ENCODE peak calls at places on chromosomes 4 and X, in five cellular contexts. Y is heart right ventricle, M is pancreas, D is neuronal stem cell, E is adipocyte. Q is an unnamed sample.

GRCh38 chr4:116925900-116926457 is 159.4 kb downstream of the TRAM1L1 start:
- DNase-seq in Y (no peak), M (peak), D (peak), E (peak), Q (peak)

GRCh38 chr4:40536032-40536431 is 93.6 kb downstream of the RBM47 start:
- DNase-seq in Y (no peak), M (no peak), D (no peak), E (no peak), Q (no peak)

GRCh38 chr4:126364290-126364978 is 1049.7 kb downstream of the FAT4 start:
- DNase-seq in Y (no peak), M (no peak), D (no peak), E (peak), Q (no peak)

GRCh38 chr4:42460043-42460442 is 62.8 kb downstream of the SHISA3 start:
- DNase-seq in Y (no peak), M (peak), D (no peak), E (no peak), Q (no peak)

GRCh38 chr4:186708554-186708953 is 15.1 kb downstream of the FAT1 start:
- DNase-seq in Y (no peak), M (no peak), D (no peak), E (no peak), Q (no peak)

GRCh38 chr4:38281416-38282071 is 321.3 kb downstream of the PTTG2 start:
- DNase-seq in Y (no peak), M (no peak), D (no peak), E (peak), Q (no peak)

GRCh38 chr4:55947254-55947882 is 1.4 kb upstream of the CEP135 start:
- DNase-seq in Y (no peak), M (no peak), D (no peak), E (peak), Q (no peak)

GRCh38 chr4:46462746-46463145 is 72.8 kb upstream of the GABRA2 start:
- DNase-seq in Y (no peak), M (no peak), D (no peak), E (no peak), Q (no peak)

GRCh38 chrX:109911046-109911445 is 91.9 kb upstream of the TMEM164 start:
- DNase-seq in Y (no peak), M (no peak), D (no peak), E (peak), Q (peak)

GRCh38 chr4:159190646-159191045 is 87.8 kb downstream of the RAPGEF2 start:
- DNase-seq in Y (no peak), M (no peak), D (no peak), E (no peak), Q (no peak)

GRCh38 chr4:153778383-153778782 is 10.5 kb downstream of the SFRP2 start:
- DNase-seq in Y (no peak), M (no peak), D (no peak), E (no peak), Q (no peak)

GRCh38 chrX:2346158-2346557 is 154.6 kb downstream of the DHRSX start:
- DNase-seq in Y (no peak), M (no peak), D (no peak), E (no peak), Q (no peak)

GRCh38 chr4:186979966-186980745 is 256.5 kb upstream of the FAT1 start:
- DNase-seq in Y (no peak), M (no peak), D (no peak), E (peak), Q (no peak)

GRCh38 chr4:169151671-169152070 is 119.1 kb downstream of the SH3RF1 start:
- DNase-seq in Y (no peak), M (no peak), D (no peak), E (peak), Q (no peak)

GRCh38 chr4:10097906-10098769 is 18.5 kb downstream of the WDR1 start:
- DNase-seq in Y (no peak), M (no peak), D (no peak), E (peak), Q (no peak)

GRCh38 chr4:14559641-14560040 is 442.6 kb upstream of the CPEB2 start:
- DNase-seq in Y (no peak), M (no peak), D (no peak), E (no peak), Q (no peak)

GRCh38 chrX:48468693-48469691 is 1.1 kb downstream of the SLC38A5 start:
- DNase-seq in Y (no peak), M (no peak), D (no peak), E (no peak), Q (peak)

GRCh38 chrX:48467331-48467761 is 2.7 kb downstream of the SLC38A5 start:
- DNase-seq in Y (no peak), M (peak), D (no peak), E (no peak), Q (peak)

GRCh38 chrX:48468247-48468671 is 1.8 kb downstream of the SLC38A5 start:
- DNase-seq in Y (no peak), M (peak), D (no peak), E (no peak), Q (peak)

GRCh38 chrX:48466696-48467095 is 3.4 kb downstream of the SLC38A5 start:
- DNase-seq in Y (no peak), M (peak), D (no peak), E (no peak), Q (peak)

GRCh38 chrX:48465336-48465933 is 4.6 kb downstream of the SLC38A5 start:
- DNase-seq in Y (no peak), M (no peak), D (no peak), E (peak), Q (no peak)
- H3K4me3 ChIP-seq in Y (no peak), M (no peak), D (no peak), E (peak), Q (no peak)

GRCh38 chr4:70704333-70705145 is 16.2 kb downstream of the UTP3 start:
- DNase-seq in Y (peak), M (peak), D (peak), E (peak), Q (peak)

GRCh38 chr4:70705146-70705855 is 16.5 kb upstream of the RUFY3 start:
- DNase-seq in Y (peak), M (peak), D (peak), E (peak), Q (peak)

GRCh38 chr4:70701271-70701670 is 12.9 kb downstream of the UTP3 start:
- DNase-seq in Y (no peak), M (no peak), D (no peak), E (no peak), Q (no peak)

GRCh38 chr4:70705856-70706461 is 15.8 kb upstream of the RUFY3 start:
- DNase-seq in Y (no peak), M (no peak), D (no peak), E (no peak), Q (no peak)

GRCh38 chr4:70703695-70704332 is 15.5 kb downstream of the UTP3 start:
- DNase-seq in Y (no peak), M (no peak), D (peak), E (peak), Q (no peak)
- H3K4me3 ChIP-seq in Y (peak), M (peak), D (peak), E (peak), Q (peak)

DNA sequence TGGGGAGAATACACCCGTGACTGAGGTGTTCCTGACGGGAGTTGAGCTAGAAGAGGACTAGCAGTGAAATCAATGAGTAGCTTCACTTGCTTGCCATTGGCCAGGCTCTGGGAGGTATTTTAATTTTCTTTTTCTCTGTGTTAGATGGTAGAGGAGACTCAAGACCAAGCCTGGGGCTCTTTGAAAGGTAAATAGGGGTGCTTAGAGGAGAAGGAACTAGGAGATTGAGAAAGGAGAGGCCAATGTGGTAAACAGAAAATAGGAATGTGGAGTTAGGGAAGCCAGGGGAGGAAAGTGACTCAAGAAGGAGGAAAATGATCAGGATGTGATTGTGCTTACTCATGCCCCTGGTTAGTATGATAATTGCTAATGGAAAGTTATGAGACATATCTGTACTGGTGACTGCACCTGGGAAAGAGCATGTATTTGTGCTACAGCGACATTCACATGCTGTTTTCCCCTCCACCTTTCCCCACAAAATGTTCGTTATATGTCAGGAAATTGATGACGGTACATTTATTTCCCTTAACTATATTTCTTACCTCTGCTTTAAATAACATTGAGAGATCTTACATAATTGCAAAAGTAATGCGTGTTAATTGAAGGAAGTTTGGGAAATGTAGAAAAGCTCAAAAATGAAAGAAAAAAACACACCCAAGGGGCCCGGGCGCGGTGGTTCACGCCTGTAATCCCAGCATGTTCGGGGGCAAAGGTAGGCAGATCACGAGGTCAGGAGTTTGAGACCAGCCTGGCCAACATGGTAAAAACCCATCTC is 16.9 kb upstream of the LRBA start:
- DNase-seq in Y (no peak), M (no peak), D (no peak), E (peak), Q (no peak)
- H3K4me3 ChIP-seq in Y (no peak), M (no peak), D (no peak), E (no peak), Q (no peak)

DNA sequence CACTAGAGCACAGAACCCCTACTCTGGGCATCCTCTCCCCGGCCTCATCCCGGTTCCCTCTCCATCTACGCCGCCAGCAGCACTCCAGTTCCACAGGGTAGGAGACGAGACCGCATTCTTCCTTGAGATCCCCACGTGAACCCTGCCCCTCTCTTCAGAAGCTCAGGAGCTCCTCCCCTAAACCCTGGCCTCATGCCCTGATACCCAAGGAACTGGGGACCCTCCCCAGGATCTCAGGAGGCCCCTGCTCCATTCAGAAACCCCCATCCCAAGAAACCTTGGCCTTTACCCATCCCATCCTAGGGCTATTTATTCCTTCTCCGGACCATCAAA is 1.1 kb downstream of the PRICKLE3 start:
- DNase-seq in Y (no peak), M (no peak), D (no peak), E (no peak), Q (no peak)
- H3K4me3 ChIP-seq in Y (peak), M (no peak), D (no peak), E (peak), Q (peak)

GRCh38 chr4:123411976-123412589 is 15.5 kb downstream of the SPRY1 start:
- DNase-seq in Y (no peak), M (no peak), D (no peak), E (no peak), Q (no peak)

GRCh38 chr4:123411514-123411913 is 14.9 kb downstream of the SPRY1 start:
- DNase-seq in Y (no peak), M (no peak), D (no peak), E (no peak), Q (no peak)

GRCh38 chr4:123415977-123416376 is 19.4 kb downstream of the SPRY1 start:
- DNase-seq in Y (no peak), M (no peak), D (no peak), E (peak), Q (no peak)

GRCh38 chr4:123416462-123416861 is 19.9 kb downstream of the SPRY1 start:
- DNase-seq in Y (no peak), M (no peak), D (no peak), E (no peak), Q (no peak)

GRCh38 chr4:123412700-123413512 is 16.3 kb downstream of the SPRY1 start:
- DNase-seq in Y (no peak), M (no peak), D (no peak), E (no peak), Q (no peak)
- H3K4me3 ChIP-seq in Y (no peak), M (no peak), D (no peak), E (no peak), Q (no peak)

GRCh38 chr4:123405212-123405856 is 8.7 kb downstream of the SPRY1 start:
- DNase-seq in Y (no peak), M (no peak), D (no peak), E (no peak), Q (no peak)
- H3K4me3 ChIP-seq in Y (peak), M (no peak), D (no peak), E (peak), Q (no peak)

GRCh38 chr4:140720387-140721087 is 35.6 kb downstream of the TBC1D9 start:
- DNase-seq in Y (no peak), M (no peak), D (no peak), E (no peak), Q (no peak)
- H3K4me3 ChIP-seq in Y (no peak), M (no peak), D (no peak), E (no peak), Q (no peak)

GRCh38 chr4:113901994-113902787 is 77.3 kb downstream of the ARSJ start:
- DNase-seq in Y (no peak), M (peak), D (no peak), E (no peak), Q (no peak)
- H3K4me3 ChIP-seq in Y (no peak), M (no peak), D (no peak), E (no peak), Q (no peak)

Q was measured in H7.